ENCODE peak calls at places on chromosomes 6 and 20, in seven cellular contexts. One of them, this sample, is unnamed.

GRCh38 chr6:109834595-109835437 is 143.3 kb upstream of the GPR6 start:
- DNase-seq in stimulated activated CD8-positive, alpha-beta memory T cell treated with anti-CD3 and anti-CD28 coated beads, Interleukin-7, amount 100 ng/mL, for 48 hours: no peak
- DNase-seq in activated gamma-delta T cell treated with Interleukin-2 at 50 U/mL for 16 hours: no peak
- DNase-seq in Peyer's patch: no peak
- DNase-seq in activated naive CD8-positive, alpha-beta T cell treated with anti-CD3 and anti-CD28 coated beads, Interleukin-2, amount 50 U/mL, for 16 hours: no peak
- DNase-seq in activated T-cell treated with anti-CD3 and anti-CD28 coated beads for 1 hour: no peak
- DNase-seq in WTC11: no peak
- DNase-seq in this sample: no peak

GRCh38 chr20:24296477-24297380 is 172.7 kb upstream of the SYNDIG1 start:
- DNase-seq in stimulated activated CD8-positive, alpha-beta memory T cell treated with anti-CD3 and anti-CD28 coated beads, Interleukin-7, amount 100 ng/mL, for 48 hours: no peak
- DNase-seq in activated gamma-delta T cell treated with Interleukin-2 at 50 U/mL for 16 hours: no peak
- DNase-seq in Peyer's patch: no peak
- DNase-seq in activated naive CD8-positive, alpha-beta T cell treated with anti-CD3 and anti-CD28 coated beads, Interleukin-2, amount 50 U/mL, for 16 hours: no peak
- DNase-seq in activated T-cell treated with anti-CD3 and anti-CD28 coated beads for 1 hour: no peak
- DNase-seq in WTC11: no peak
- DNase-seq in this sample: no peak

GRCh38 chr20:43832096-43832816 is 82.4 kb upstream of the TOX2 start:
- DNase-seq in stimulated activated CD8-positive, alpha-beta memory T cell treated with anti-CD3 and anti-CD28 coated beads, Interleukin-7, amount 100 ng/mL, for 48 hours: no peak
- DNase-seq in activated gamma-delta T cell treated with Interleukin-2 at 50 U/mL for 16 hours: no peak
- DNase-seq in Peyer's patch: no peak
- DNase-seq in activated naive CD8-positive, alpha-beta T cell treated with anti-CD3 and anti-CD28 coated beads, Interleukin-2, amount 50 U/mL, for 16 hours: no peak
- DNase-seq in activated T-cell treated with anti-CD3 and anti-CD28 coated beads for 1 hour: no peak
- DNase-seq in WTC11: no peak
- DNase-seq in this sample: no peak

GRCh38 chr6:136012198-136012884 is 160.8 kb downstream of the PDE7B start:
- DNase-seq in stimulated activated CD8-positive, alpha-beta memory T cell treated with anti-CD3 and anti-CD28 coated beads, Interleukin-7, amount 100 ng/mL, for 48 hours: no peak
- DNase-seq in activated gamma-delta T cell treated with Interleukin-2 at 50 U/mL for 16 hours: no peak
- DNase-seq in Peyer's patch: no peak
- DNase-seq in activated naive CD8-positive, alpha-beta T cell treated with anti-CD3 and anti-CD28 coated beads, Interleukin-2, amount 50 U/mL, for 16 hours: no peak
- DNase-seq in activated T-cell treated with anti-CD3 and anti-CD28 coated beads for 1 hour: no peak
- DNase-seq in WTC11: no peak
- DNase-seq in this sample: no peak

GRCh38 chr6:140766999-140767398 is 1365.7 kb upstream of the GJE1 start:
- DNase-seq in stimulated activated CD8-positive, alpha-beta memory T cell treated with anti-CD3 and anti-CD28 coated beads, Interleukin-7, amount 100 ng/mL, for 48 hours: no peak
- DNase-seq in activated gamma-delta T cell treated with Interleukin-2 at 50 U/mL for 16 hours: no peak
- DNase-seq in Peyer's patch: no peak
- DNase-seq in activated naive CD8-positive, alpha-beta T cell treated with anti-CD3 and anti-CD28 coated beads, Interleukin-2, amount 50 U/mL, for 16 hours: no peak
- DNase-seq in activated T-cell treated with anti-CD3 and anti-CD28 coated beads for 1 hour: no peak
- DNase-seq in WTC11: no peak
- DNase-seq in this sample: no peak

GRCh38 chr6:37303891-37304503 is 46.1 kb upstream of the TMEM217 start:
- DNase-seq in stimulated activated CD8-positive, alpha-beta memory T cell treated with anti-CD3 and anti-CD28 coated beads, Interleukin-7, amount 100 ng/mL, for 48 hours: no peak
- DNase-seq in activated gamma-delta T cell treated with Interleukin-2 at 50 U/mL for 16 hours: no peak
- DNase-seq in Peyer's patch: no peak
- DNase-seq in activated naive CD8-positive, alpha-beta T cell treated with anti-CD3 and anti-CD28 coated beads, Interleukin-2, amount 50 U/mL, for 16 hours: no peak
- DNase-seq in activated T-cell treated with anti-CD3 and anti-CD28 coated beads for 1 hour: no peak
- DNase-seq in WTC11: no peak
- DNase-seq in this sample: no peak

GRCh38 chr20:1377984-1378742 is 14.7 kb downstream of the FKBP1A start:
- DNase-seq in stimulated activated CD8-positive, alpha-beta memory T cell treated with anti-CD3 and anti-CD28 coated beads, Interleukin-7, amount 100 ng/mL, for 48 hours: no peak
- DNase-seq in activated gamma-delta T cell treated with Interleukin-2 at 50 U/mL for 16 hours: no peak
- DNase-seq in Peyer's patch: no peak
- DNase-seq in activated naive CD8-positive, alpha-beta T cell treated with anti-CD3 and anti-CD28 coated beads, Interleukin-2, amount 50 U/mL, for 16 hours: no peak
- DNase-seq in activated T-cell treated with anti-CD3 and anti-CD28 coated beads for 1 hour: no peak
- DNase-seq in WTC11: no peak
- DNase-seq in this sample: no peak

GRCh38 chr6:10721850-10722569 is 860 bp upstream of the TMEM14C start:
- DNase-seq in stimulated activated CD8-positive, alpha-beta memory T cell treated with anti-CD3 and anti-CD28 coated beads, Interleukin-7, amount 100 ng/mL, for 48 hours: no peak
- DNase-seq in activated gamma-delta T cell treated with Interleukin-2 at 50 U/mL for 16 hours: no peak
- DNase-seq in Peyer's patch: no peak
- DNase-seq in activated naive CD8-positive, alpha-beta T cell treated with anti-CD3 and anti-CD28 coated beads, Interleukin-2, amount 50 U/mL, for 16 hours: no peak
- DNase-seq in activated T-cell treated with anti-CD3 and anti-CD28 coated beads for 1 hour: no peak
- DNase-seq in WTC11: no peak
- DNase-seq in this sample: no peak

GRCh38 chr20:4064118-4064962 is 49.0 kb upstream of the RNF24 start:
- DNase-seq in stimulated activated CD8-positive, alpha-beta memory T cell treated with anti-CD3 and anti-CD28 coated beads, Interleukin-7, amount 100 ng/mL, for 48 hours: no peak
- DNase-seq in activated gamma-delta T cell treated with Interleukin-2 at 50 U/mL for 16 hours: no peak
- DNase-seq in Peyer's patch: peak
- DNase-seq in activated naive CD8-positive, alpha-beta T cell treated with anti-CD3 and anti-CD28 coated beads, Interleukin-2, amount 50 U/mL, for 16 hours: no peak
- DNase-seq in activated T-cell treated with anti-CD3 and anti-CD28 coated beads for 1 hour: no peak
- DNase-seq in WTC11: peak
- DNase-seq in this sample: peak

GRCh38 chr6:25250878-25251277 is 28.3 kb upstream of the CARMIL1 start:
- DNase-seq in stimulated activated CD8-positive, alpha-beta memory T cell treated with anti-CD3 and anti-CD28 coated beads, Interleukin-7, amount 100 ng/mL, for 48 hours: peak
- DNase-seq in activated gamma-delta T cell treated with Interleukin-2 at 50 U/mL for 16 hours: no peak
- DNase-seq in Peyer's patch: no peak
- DNase-seq in activated naive CD8-positive, alpha-beta T cell treated with anti-CD3 and anti-CD28 coated beads, Interleukin-2, amount 50 U/mL, for 16 hours: no peak
- DNase-seq in activated T-cell treated with anti-CD3 and anti-CD28 coated beads for 1 hour: no peak
- DNase-seq in WTC11: no peak
- DNase-seq in this sample: no peak

This sample was measured in mesothelial cell of epicardium.